ENCODE peak calls at places on chromosomes 11 and 22, in nine cellular contexts. L, R, K, S, B, P, M, Q and E are unnamed samples. For H3K9me3, the result is how much of the 10 kb centered on the place peaks cover.

GRCh38 chr22:28116261-28116673 is 197.2 kb upstream of the PITPNB start:
- DNase-seq in L (no peak), R (no peak), K (peak), S (no peak), B (no peak), P (peak), M (no peak), Q (peak), E (no peak)

GRCh38 chr22:37742374-37743092 is 45.7 kb downstream of the TRIOBP start:
- DNase-seq in L (no peak), R (no peak), K (peak), S (no peak), B (no peak), P (no peak), M (no peak), Q (peak), E (peak)

GRCh38 chr11:68261006-68261405 is 10.8 kb downstream of the C11orf24 start:
- DNase-seq in L (no peak), R (no peak), K (no peak), S (no peak), B (no peak), P (no peak), M (no peak), Q (no peak), E (no peak)

GRCh38 chr11:73576226-73576625 is 21.7 kb downstream of the FAM168A start:
- DNase-seq in L (no peak), R (no peak), K (no peak), S (no peak), B (no peak), P (no peak), M (no peak), Q (no peak), E (no peak)

GRCh38 chr11:18254781-18255361 is 6.4 kb upstream of the SAA2 start:
- DNase-seq in L (no peak), R (no peak), K (no peak), S (no peak), B (no peak), P (no peak), M (no peak), Q (no peak), E (peak)

GRCh38 chr11:1509626-1510255 is 23.2 kb upstream of the MOB2 start:
- DNase-seq in L (no peak), R (no peak), K (no peak), S (no peak), B (no peak), P (peak), M (no peak), Q (no peak), E (no peak)

GRCh38 chr11:113906038-113906437 is 1.4 kb downstream of the HTR3B start:
- DNase-seq in L (no peak), R (no peak), K (peak), S (peak), B (no peak), P (no peak), M (no peak), Q (peak), E (no peak)

GRCh38 chr11:27795955-27796861 is 96.0 kb upstream of the BDNF start:
- DNase-seq in L (no peak), R (no peak), K (no peak), S (no peak), B (no peak), P (peak), M (no peak), Q (peak), E (no peak)

GRCh38 chr11:9896902-9897301 is 233.0 kb downstream of the SWAP70 start:
- DNase-seq in L (no peak), R (no peak), K (no peak), S (no peak), B (no peak), P (no peak), M (no peak), Q (no peak), E (no peak)

GRCh38 chr11:103358251-103358650 is 249.0 kb downstream of the DYNC2H1 start:
- DNase-seq in L (no peak), R (no peak), K (no peak), S (no peak), B (no peak), P (no peak), M (no peak), Q (no peak), E (no peak)

GRCh38 chr11:81007046-81007445 is 1566.2 kb upstream of the TENM4 start:
- DNase-seq in L (no peak), R (no peak), K (peak), S (no peak), B (no peak), P (no peak), M (no peak), Q (peak), E (no peak)

GRCh38 chr22:19643448-19644313 is 70.6 kb upstream of the SEPTIN5 start:
- DNase-seq in L (no peak), R (no peak), K (peak), S (no peak), B (no peak), P (no peak), M (no peak), Q (no peak), E (no peak)

GRCh38 chr11:34755671-34756070 is 134.8 kb downstream of the EHF start:
- DNase-seq in L (no peak), R (no peak), K (no peak), S (no peak), B (no peak), P (no peak), M (no peak), Q (no peak), E (no peak)

GRCh38 chr11:46236918-46237247 is 40.6 kb upstream of the CREB3L1 start:
- DNase-seq in L (no peak), R (no peak), K (no peak), S (no peak), B (peak), P (no peak), M (no peak), Q (no peak), E (no peak)

GRCh38 chr11:45616802-45617549 is 48.4 kb downstream of the CHST1 start:
- DNase-seq in L (no peak), R (no peak), K (no peak), S (peak), B (no peak), P (no peak), M (no peak), Q (no peak), E (no peak)

GRCh38 chr11:20015529-20016427 is 144.5 kb downstream of the DBX1 start:
- DNase-seq in L (no peak), R (no peak), K (peak), S (peak), B (no peak), P (no peak), M (no peak), Q (no peak), E (peak)

GRCh38 chr11:62508336-62509058 is 38.1 kb downstream of the AHNAK start:
- DNase-seq in L (peak), R (no peak), K (peak), S (no peak), B (peak), P (peak), M (peak), Q (peak), E (peak)

GRCh38 chr22:38865201-38866023 is 6.6 kb downstream of the CBX6 start:
- DNase-seq in L (no peak), R (no peak), K (no peak), S (peak), B (peak), P (no peak), M (no peak), Q (peak), E (no peak)

GRCh38 chr22:31344369-31345330 is 1.5 kb downstream of the PATZ1 start:
- DNase-seq in L (peak), R (peak), K (peak), S (no peak), B (peak), P (peak), M (peak), Q (peak), E (no peak)

GRCh38 chr11:92457250-92457649 is 232.6 kb downstream of the FAT3 start:
- DNase-seq in L (no peak), R (no peak), K (no peak), S (no peak), B (no peak), P (no peak), M (no peak), Q (no peak), E (no peak)

GRCh38 chr11:74701351-74701750 is 29.9 kb downstream of the CHRDL2 start:
- DNase-seq in L (peak), R (no peak), K (no peak), S (no peak), B (no peak), P (no peak), M (no peak), Q (no peak), E (no peak)

GRCh38 chr11:120056301-120057027 is 81.4 kb downstream of the TRIM29 start:
- DNase-seq in L (no peak), R (no peak), K (no peak), S (no peak), B (no peak), P (no peak), M (no peak), Q (no peak), E (no peak)

GRCh38 chr11:18022419-18022818 is 9.6 kb upstream of the SERGEF start:
- DNase-seq in L (no peak), R (no peak), K (no peak), S (no peak), B (no peak), P (no peak), M (no peak), Q (no peak), E (no peak)

GRCh38 chr11:123391646-123392348 is 38.3 kb upstream of the GRAMD1B start:
- DNase-seq in L (no peak), R (no peak), K (no peak), S (no peak), B (no peak), P (no peak), M (no peak), Q (no peak), E (no peak)

GRCh38 chr11:76978239-76978638 is 56.0 kb upstream of the B3GNT6 start:
- DNase-seq in L (no peak), R (no peak), K (no peak), S (no peak), B (no peak), P (no peak), M (no peak), Q (no peak), E (no peak)

GRCh38 chr22:24801906-24802504 is 4.0 kb upstream of the SGSM1 start:
- DNase-seq in L (no peak), R (no peak), K (no peak), S (no peak), B (no peak), P (no peak), M (no peak), Q (no peak), E (no peak)

GRCh38 chr22:19787849-19788141 is 27.2 kb downstream of the TBX1 start:
- DNase-seq in L (no peak), R (no peak), K (no peak), S (no peak), B (no peak), P (no peak), M (no peak), Q (no peak), E (no peak)

GRCh38 chr11:112178428-112178827 is 3.1 kb downstream of the BCO2 start:
- DNase-seq in L (no peak), R (no peak), K (no peak), S (no peak), B (no peak), P (no peak), M (no peak), Q (no peak), E (no peak)

GRCh38 chr11:66586136-66586535 is 6.7 kb downstream of the CCDC87 start:
- DNase-seq in L (no peak), R (no peak), K (no peak), S (no peak), B (no peak), P (no peak), M (no peak), Q (no peak), E (no peak)

GRCh38 chr22:40605676-40606250 is 30.8 kb downstream of the MRTFA start:
- DNase-seq in L (no peak), R (no peak), K (peak), S (no peak), B (no peak), P (no peak), M (no peak), Q (no peak), E (no peak)

GRCh38 chr22:40415531-40416266 is 45.3 kb downstream of the SGSM3 start:
- DNase-seq in L (peak), R (no peak), K (peak), S (no peak), B (peak), P (no peak), M (no peak), Q (no peak), E (no peak)

GRCh38 chr11:24855951-24856350 is 359.1 kb downstream of the LUZP2 start:
- DNase-seq in L (no peak), R (no peak), K (no peak), S (no peak), B (no peak), P (no peak), M (no peak), Q (no peak), E (no peak)

GRCh38 chr11:86947541-86947940 is 7.7 kb downstream of the FZD4 start:
- DNase-seq in L (no peak), R (no peak), K (no peak), S (no peak), B (no peak), P (no peak), M (no peak), Q (no peak), E (no peak)

GRCh38 chr11:118226781-118227180 is 2.0 kb upstream of the JAML start:
- DNase-seq in L (no peak), R (no peak), K (no peak), S (no peak), B (no peak), P (no peak), M (no peak), Q (no peak), E (no peak)

GRCh38 chr11:118223992-118224391 is 819 bp downstream of the JAML start:
- DNase-seq in L (no peak), R (no peak), K (no peak), S (no peak), B (no peak), P (no peak), M (no peak), Q (no peak), E (no peak)

GRCh38 chr11:118223576-118223975 is 1.2 kb downstream of the JAML start:
- DNase-seq in L (no peak), R (no peak), K (no peak), S (no peak), B (no peak), P (no peak), M (no peak), Q (no peak), E (no peak)

GRCh38 chr11:118226294-118226693 is 1.5 kb upstream of the JAML start:
- DNase-seq in L (no peak), R (no peak), K (no peak), S (no peak), B (no peak), P (no peak), M (no peak), Q (no peak), E (no peak)

DNA sequence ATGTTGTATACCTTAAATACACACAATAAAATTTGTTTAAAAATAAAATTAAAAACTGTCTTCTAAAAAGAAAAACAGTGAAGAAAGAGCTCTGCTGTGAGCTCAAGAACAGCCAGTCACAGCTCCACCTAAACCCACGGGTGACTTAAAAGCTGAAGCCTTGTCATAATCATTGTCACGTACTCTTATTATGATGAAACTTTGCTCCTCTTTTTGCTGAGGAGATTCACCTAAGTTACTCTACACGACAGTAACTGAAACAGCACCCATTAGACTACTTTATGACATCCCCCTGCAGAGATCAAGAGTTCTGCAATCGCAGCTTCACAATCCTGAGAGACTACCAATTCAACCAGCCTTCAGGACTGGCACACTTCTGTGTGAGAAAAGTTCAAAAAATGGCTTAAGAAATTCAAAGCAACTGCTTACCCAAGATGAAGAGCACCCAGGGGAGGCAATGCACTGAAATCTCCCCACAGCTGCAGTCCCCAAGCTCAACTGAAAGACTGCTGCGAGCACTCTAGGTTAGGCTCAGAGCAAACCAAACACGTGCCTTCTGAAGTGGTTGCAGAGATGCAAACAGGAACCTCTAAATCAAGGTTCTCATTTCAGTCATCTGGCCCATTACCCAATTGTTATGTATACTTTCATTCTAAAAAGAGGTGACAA is at the start of gene JAML:
- DNase-seq in L (peak), R (peak), K (no peak), S (no peak), B (no peak), P (no peak), M (no peak), Q (no peak), E (no peak)
- H3K27ac ChIP-seq in L (no peak), R (peak), K (no peak), S (no peak), B (peak), P (peak), M (no peak), Q (no peak), E (no peak)

GRCh38 chr22:47286590-47286989 is 524.1 kb downstream of the TBC1D22A start:
- DNase-seq in L (no peak), R (no peak), K (no peak), S (no peak), B (peak), P (no peak), M (no peak), Q (no peak), E (no peak)

GRCh38 chr22:47287516-47287915 is 525.1 kb downstream of the TBC1D22A start:
- DNase-seq in L (no peak), R (no peak), K (no peak), S (no peak), B (peak), P (no peak), M (no peak), Q (no peak), E (no peak)

GRCh38 chr22:47290706-47291430 is 528.4 kb downstream of the TBC1D22A start:
- DNase-seq in L (no peak), R (no peak), K (no peak), S (peak), B (peak), P (no peak), M (no peak), Q (no peak), E (no peak)

GRCh38 chr22:47289316-47289985 is 527.0 kb downstream of the TBC1D22A start:
- DNase-seq in L (no peak), R (no peak), K (no peak), S (no peak), B (peak), P (no peak), M (no peak), Q (no peak), E (no peak)

GRCh38 chr22:47288640-47289039 is 526.2 kb downstream of the TBC1D22A start:
- DNase-seq in L (no peak), R (no peak), K (no peak), S (no peak), B (no peak), P (no peak), M (no peak), Q (no peak), E (no peak)
- H3K9me3 ChIP-seq in L (under half), R (under half), K (under half), S (under half), B (under half), P (under half), M (under half), Q (under half), E (under half)

GRCh38 chr11:13966486-13966885 is 4.0 kb downstream of the SPON1 start:
- DNase-seq in L (no peak), R (no peak), K (no peak), S (no peak), B (no peak), P (no peak), M (no peak), Q (no peak), E (no peak)
- H3K27ac ChIP-seq in L (no peak), R (no peak), K (no peak), S (no peak), B (no peak), P (no peak), M (no peak), Q (peak), E (no peak)

DNA sequence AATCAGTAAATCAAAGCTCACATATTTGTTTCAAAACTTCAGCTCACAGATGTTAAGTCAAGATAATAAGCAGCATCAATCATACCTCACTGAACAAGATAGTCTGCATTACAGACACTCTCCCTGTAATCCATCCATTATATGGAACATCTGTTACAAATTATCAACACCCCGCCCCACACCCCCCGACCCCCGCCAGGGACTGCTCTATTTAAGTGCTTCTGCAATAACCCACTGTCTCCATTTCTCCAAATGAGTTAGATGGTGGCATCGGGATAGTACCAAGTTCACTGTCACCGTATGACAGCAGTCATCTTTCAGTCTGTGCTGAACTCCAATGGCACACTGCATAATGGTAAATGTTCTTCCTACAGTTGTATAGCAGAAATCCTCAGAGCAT is 447.0 kb upstream of the ARHGAP42 start:
- DNase-seq in L (no peak), R (no peak), K (no peak), S (no peak), B (no peak), P (no peak), M (no peak), Q (no peak), E (no peak)
- H3K9me3 ChIP-seq in L (under half), R (under half), K (under half), S (under half), B (under half), P (under half), M (under half), Q (under half), E (under half)

GRCh38 chr11:47854667-47855066 is 6.5 kb upstream of the NUP160 start:
- DNase-seq in L (peak), R (no peak), K (no peak), S (no peak), B (no peak), P (no peak), M (no peak), Q (no peak), E (no peak)
- H3K27ac ChIP-seq in L (peak), R (no peak), K (no peak), S (no peak), B (no peak), P (no peak), M (no peak), Q (no peak), E (no peak)

GRCh38 chr11:121500717-121501116 is 48.0 kb upstream of the SORL1-AS1 start:
- DNase-seq in L (no peak), R (no peak), K (no peak), S (no peak), B (no peak), P (no peak), M (no peak), Q (no peak), E (no peak)
- H3K9me3 ChIP-seq in L (under half), R (under half), K (under half), S (under half), B (under half), P (under half), M (under half), Q (under half), E (under half)

GRCh38 chr22:49968831-49969661 is 8.5 kb downstream of the PIM3 start:
- DNase-seq in L (no peak), R (no peak), K (no peak), S (peak), B (peak), P (peak), M (no peak), Q (peak), E (no peak)
- H3K27ac ChIP-seq in L (no peak), R (peak), K (no peak), S (no peak), B (peak), P (peak), M (peak), Q (peak), E (no peak)